ENCODE peak calls at places on chromosome 22, in four cellular contexts. G, D, S and J are unnamed samples.

GRCh38 chr22:45933503-45934167 is 43.3 kb downstream of the WNT7B start:
- DNase-seq in G (no peak), D (no peak), S (no peak), J (no peak)

GRCh38 chr22:39223091-39223710 is 21.6 kb downstream of the PDGFB start:
- DNase-seq in G (no peak), D (no peak), S (no peak), J (no peak)

GRCh38 chr22:45731798-45732495 is 60.3 kb downstream of the ATXN10 start:
- DNase-seq in G (peak; percentile 53), D (no peak), S (peak; percentile 8), J (no peak)

GRCh38 chr22:41181349-41182241 is 23.5 kb upstream of the L3MBTL2 start:
- DNase-seq in G (no peak), D (no peak), S (no peak), J (no peak)

GRCh38 chr22:23353004-23353403 is 172.7 kb downstream of the BCR start:
- DNase-seq in G (no peak), D (no peak), S (no peak), J (no peak)

GRCh38 chr22:49933236-49933921 is 14.9 kb downstream of the CRELD2 start:
- DNase-seq in G (no peak), D (peak; percentile 61), S (no peak), J (no peak)

GRCh38 chr22:31118046-31118820 is 4.5 kb upstream of the INPP5J start:
- DNase-seq in G (no peak), D (no peak), S (no peak), J (no peak)

GRCh38 chr22:17087176-17088131 is 2.7 kb downstream of the IL17RA start:
- DNase-seq in G (no peak), D (no peak), S (no peak), J (peak; percentile 55)

GRCh38 chr22:30195245-30196140 is 51.1 kb downstream of the LIF start:
- DNase-seq in G (no peak), D (no peak), S (peak; percentile 40), J (no peak)

GRCh38 chr22:30044369-30044768 is 35.9 kb upstream of the HORMAD2 start:
- DNase-seq in G (no peak), D (peak; percentile 45), S (peak; percentile 34), J (no peak)

GRCh38 chr22:48900626-48901025 is 927.0 kb downstream of the BRD1 start:
- DNase-seq in G (no peak), D (no peak), S (no peak), J (no peak)

GRCh38 chr22:39264344-39265116 is 19.7 kb upstream of the PDGFB start:
- DNase-seq in G (no peak), D (no peak), S (no peak), J (no peak)

GRCh38 chr22:48892571-48893287 is 934.9 kb downstream of the BRD1 start:
- DNase-seq in G (no peak), D (no peak), S (no peak), J (no peak)

GRCh38 chr22:49738566-49738965 is 89.1 kb downstream of the BRD1 start:
- DNase-seq in G (no peak), D (no peak), S (no peak), J (no peak)

GRCh38 chr22:39907605-39908097 is 6.8 kb downstream of the GRAP2 start:
- DNase-seq in G (no peak), D (no peak), S (no peak), J (no peak)

GRCh38 chr22:23207786-23208325 is 27.5 kb downstream of the BCR start:
- DNase-seq in G (no peak), D (no peak), S (no peak), J (no peak)

GRCh38 chr22:38830026-38830844 is 13.6 kb downstream of the NPTXR start:
- DNase-seq in G (no peak), D (no peak), S (no peak), J (no peak)

GRCh38 chr22:24894220-24894975 is 52.1 kb downstream of the LHFPL7 start:
- DNase-seq in G (peak; percentile 97), D (peak; percentile 81), S (peak; percentile 96), J (no peak)

GRCh38 chr22:50302041-50302541 is 5.4 kb downstream of the PLXNB2 start:
- DNase-seq in G (no peak), D (no peak), S (no peak), J (no peak)

GRCh38 chr22:45154383-45154782 is 9.3 kb upstream of the NUP50 start:
- DNase-seq in G (peak; percentile 34), D (no peak), S (no peak), J (no peak)

GRCh38 chr22:32991353-32992115 is 66.6 kb downstream of the SYN3 start:
- DNase-seq in G (no peak), D (peak; percentile 49), S (no peak), J (no peak)

GRCh38 chr22:17866127-17866526 is 91.9 kb upstream of the BID start:
- DNase-seq in G (no peak), D (no peak), S (no peak), J (no peak)

GRCh38 chr22:26367402-26368245 is 61.4 kb upstream of the ASPHD2 start:
- DNase-seq in G (peak; percentile 49), D (peak; percentile 68), S (peak; percentile 54), J (no peak)

GRCh38 chr22:29691636-29692326 is 28.0 kb upstream of the CABP7 start:
- DNase-seq in G (no peak), D (no peak), S (no peak), J (no peak)

GRCh38 chr22:49922926-49923325 is 4.5 kb downstream of the CRELD2 start:
- DNase-seq in G (no peak), D (no peak), S (no peak), J (no peak)

GRCh38 chr22:25711491-25711890 is 30.5 kb upstream of the MYO18B start:
- DNase-seq in G (no peak), D (no peak), S (no peak), J (no peak)

GRCh38 chr22:21698430-21699329 is 32.9 kb downstream of the PPIL2 start:
- DNase-seq in G (no peak), D (no peak), S (no peak), J (no peak)

GRCh38 chr22:22616636-22617035 is 27.8 kb upstream of the GGTLC2 start:
- DNase-seq in G (peak; percentile 40), D (no peak), S (no peak), J (peak; percentile 61)

GRCh38 chr22:24153959-24154358 is 27.3 kb upstream of the SUSD2 start:
- DNase-seq in G (no peak), D (no peak), S (no peak), J (no peak)

GRCh38 chr22:22060200-22061084 is 77.9 kb upstream of the TOP3B start:
- DNase-seq in G (peak; percentile 44), D (peak; percentile 71), S (peak; percentile 40), J (no peak)

GRCh38 chr22:32355760-32356159 is 1.9 kb upstream of the RFPL3 start:
- DNase-seq in G (peak; percentile 31), D (no peak), S (peak; percentile 18), J (no peak)

GRCh38 chr22:17366830-17367229 is 2.4 kb upstream of the CECR2 start:
- DNase-seq in G (peak; percentile 33), D (peak; percentile 37), S (no peak), J (no peak)

GRCh38 chr22:29600846-29601245 is 2.6 kb upstream of the NF2 start:
- DNase-seq in G (no peak), D (no peak), S (no peak), J (no peak)

GRCh38 chr22:30144391-30144790 is 64.1 kb downstream of the HORMAD2 start:
- DNase-seq in G (no peak), D (no peak), S (no peak), J (no peak)

GRCh38 chr22:40040927-40041326 is 46.2 kb downstream of the FAM83F start:
- DNase-seq in G (no peak), D (no peak), S (no peak), J (no peak)

GRCh38 chr22:41697126-41697775 is 2.1 kb upstream of the MEI1 start:
- DNase-seq in G (peak; percentile 79), D (peak; percentile 85), S (peak; percentile 81), J (peak; percentile 57)

GRCh38 chr22:21861290-21861848 is 6.1 kb downstream of the MAPK1 start:
- DNase-seq in G (no peak), D (no peak), S (no peak), J (no peak)

GRCh38 chr22:39306456-39307361 is 12.7 kb downstream of the RPL3 start:
- DNase-seq in G (peak; percentile 54), D (peak; percentile 51), S (no peak), J (no peak)

GRCh38 chr22:48483764-48484528 is 1343.7 kb downstream of the BRD1 start:
- DNase-seq in G (peak; percentile 42), D (no peak), S (no peak), J (no peak)

GRCh38 chr22:42931421-42932196 is 74.5 kb upstream of the ARFGAP3 start:
- DNase-seq in G (no peak), D (no peak), S (no peak), J (peak; percentile 79)

GRCh38 chr22:42928969-42929837 is 72.1 kb upstream of the ARFGAP3 start:
- DNase-seq in G (no peak), D (no peak), S (peak; percentile 73), J (peak; percentile 61)

GRCh38 chr22:42930810-42931420 is 73.8 kb upstream of the ARFGAP3 start:
- DNase-seq in G (peak; percentile 33), D (no peak), S (peak; percentile 53), J (no peak)

GRCh38 chr22:42927966-42928365 is 70.9 kb upstream of the ARFGAP3 start:
- DNase-seq in G (no peak), D (no peak), S (no peak), J (no peak)

GRCh38 chr22:42929838-42930155 is 72.7 kb upstream of the ARFGAP3 start:
- DNase-seq in G (no peak), D (no peak), S (no peak), J (no peak)
- TF ChIP-seq RAD21 in G (no peak), D (no peak), S (no peak), J (no peak)

GRCh38 chr22:46969491-46969890 is 207.0 kb downstream of the TBC1D22A start:
- DNase-seq in G (no peak), D (no peak), S (no peak), J (peak; percentile 69)
- TF ChIP-seq PBX3 in G (no peak), D (no peak), S (no peak), J (no peak)

GRCh38 chr22:28021116-28021997 is 102.3 kb upstream of the PITPNB start:
- DNase-seq in G (no peak), D (no peak), S (no peak), J (no peak)

GRCh38 chr22:28021998-28022660 is 103.1 kb upstream of the PITPNB start:
- DNase-seq in G (no peak), D (no peak), S (no peak), J (no peak)

GRCh38 chr22:28018461-28018927 is 99.4 kb upstream of the PITPNB start:
- DNase-seq in G (no peak), D (no peak), S (no peak), J (no peak)

GRCh38 chr22:28019360-28019759 is 100.3 kb upstream of the PITPNB start:
- DNase-seq in G (no peak), D (no peak), S (no peak), J (no peak)

GRCh38 chr22:28019881-28020861 is 101.1 kb upstream of the PITPNB start:
- DNase-seq in G (peak; percentile 44), D (peak; percentile 89), S (peak; percentile 30), J (no peak)
- TF ChIP-seq RAD21 in G (peak; percentile 75), D (peak; percentile 93), S (peak; percentile 75), J (peak; percentile 84)

GRCh38 chr22:44154431-44154942 is 26.2 kb upstream of the PARVG start:
- DNase-seq in G (no peak), D (no peak), S (no peak), J (peak; percentile 12)

GRCh38 chr22:44147821-44148574 is 32.7 kb upstream of the PARVG start:
- DNase-seq in G (no peak), D (no peak), S (no peak), J (no peak)

GRCh38 chr22:44153705-44154104 is 27.0 kb upstream of the PARVG start:
- DNase-seq in G (no peak), D (no peak), S (no peak), J (no peak)

GRCh38 chr22:44155115-44155514 is 25.6 kb upstream of the PARVG start:
- DNase-seq in G (no peak), D (no peak), S (no peak), J (no peak)

GRCh38 chr22:44151661-44152060 is 29.1 kb upstream of the PARVG start:
- DNase-seq in G (no peak), D (no peak), S (no peak), J (no peak)
- TF ChIP-seq PBX3 in G (no peak), D (no peak), S (no peak), J (no peak)